ENCODE peak calls at places on chromosome 10, in six cellular contexts. One of them, this sample, is unnamed.

GRCh38 chr10:4174197-4174596 is 389.2 kb upstream of the KLF6 start:
- DNase-seq in RWPE1: no peak
- DNase-seq in cardiac muscle cell: peak
- DNase-seq in stimulated activated CD8-positive, alpha-beta memory T cell treated with anti-CD3 and anti-CD28 coated beads, Interleukin-15, amount 100 ng/mL, for 48 hours: no peak
- DNase-seq in CD8-positive, alpha-beta memory T cell: no peak
- DNase-seq in HEK293T: no peak
- DNase-seq in this sample: no peak

GRCh38 chr10:89471110-89471814 is 56.9 kb downstream of the IFIT5 start:
- DNase-seq in RWPE1: no peak
- DNase-seq in cardiac muscle cell: no peak
- DNase-seq in CD8-positive, alpha-beta memory T cell: no peak
- DNase-seq in HEK293T: no peak
- DNase-seq in stimulated activated CD8-positive, alpha-beta memory T cell treated with anti-CD3 and anti-CD28 coated beads, Interleukin-15, amount 100 ng/mL, for 48 hours: no peak
- DNase-seq in this sample: peak

GRCh38 chr10:63887026-63887589 is 365.9 kb downstream of the REEP3 start:
- DNase-seq in RWPE1: no peak
- DNase-seq in CD8-positive, alpha-beta memory T cell: no peak
- DNase-seq in HEK293T: no peak
- DNase-seq in stimulated activated CD8-positive, alpha-beta memory T cell treated with anti-CD3 and anti-CD28 coated beads, Interleukin-15, amount 100 ng/mL, for 48 hours: no peak
- DNase-seq in cardiac muscle cell: no peak
- DNase-seq in this sample: no peak

GRCh38 chr10:28418069-28418468 is 114.8 kb upstream of the WAC start:
- DNase-seq in RWPE1: no peak
- DNase-seq in cardiac muscle cell: no peak
- DNase-seq in HEK293T: no peak
- DNase-seq in CD8-positive, alpha-beta memory T cell: no peak
- DNase-seq in stimulated activated CD8-positive, alpha-beta memory T cell treated with anti-CD3 and anti-CD28 coated beads, Interleukin-15, amount 100 ng/mL, for 48 hours: no peak
- DNase-seq in this sample: no peak

GRCh38 chr10:89916481-89916880 is 215.1 kb downstream of the KIF20B start:
- DNase-seq in cardiac muscle cell: no peak
- DNase-seq in HEK293T: no peak
- DNase-seq in stimulated activated CD8-positive, alpha-beta memory T cell treated with anti-CD3 and anti-CD28 coated beads, Interleukin-15, amount 100 ng/mL, for 48 hours: no peak
- DNase-seq in CD8-positive, alpha-beta memory T cell: no peak
- DNase-seq in RWPE1: peak
- DNase-seq in this sample: peak

GRCh38 chr10:77296534-77297369 is 340.9 kb downstream of the KCNMA1 start:
- DNase-seq in CD8-positive, alpha-beta memory T cell: no peak
- DNase-seq in stimulated activated CD8-positive, alpha-beta memory T cell treated with anti-CD3 and anti-CD28 coated beads, Interleukin-15, amount 100 ng/mL, for 48 hours: no peak
- DNase-seq in cardiac muscle cell: no peak
- DNase-seq in HEK293T: no peak
- DNase-seq in RWPE1: no peak
- DNase-seq in this sample: no peak

GRCh38 chr10:50624866-50625491 is 1.2 kb upstream of the SGMS1 start:
- DNase-seq in RWPE1: peak
- DNase-seq in stimulated activated CD8-positive, alpha-beta memory T cell treated with anti-CD3 and anti-CD28 coated beads, Interleukin-15, amount 100 ng/mL, for 48 hours: peak
- DNase-seq in HEK293T: peak
- DNase-seq in CD8-positive, alpha-beta memory T cell: peak
- DNase-seq in cardiac muscle cell: peak
- DNase-seq in this sample: no peak

GRCh38 chr10:89915021-89915420 is 213.6 kb downstream of the KIF20B start:
- DNase-seq in RWPE1: no peak
- DNase-seq in cardiac muscle cell: no peak
- DNase-seq in CD8-positive, alpha-beta memory T cell: no peak
- DNase-seq in stimulated activated CD8-positive, alpha-beta memory T cell treated with anti-CD3 and anti-CD28 coated beads, Interleukin-15, amount 100 ng/mL, for 48 hours: no peak
- DNase-seq in HEK293T: no peak
- DNase-seq in this sample: peak

GRCh38 chr10:4352566-4352961 is 473.4 kb upstream of the AKR1E2 start:
- DNase-seq in cardiac muscle cell: no peak
- DNase-seq in RWPE1: no peak
- DNase-seq in CD8-positive, alpha-beta memory T cell: no peak
- DNase-seq in stimulated activated CD8-positive, alpha-beta memory T cell treated with anti-CD3 and anti-CD28 coated beads, Interleukin-15, amount 100 ng/mL, for 48 hours: no peak
- DNase-seq in HEK293T: no peak
- DNase-seq in this sample: peak

GRCh38 chr10:113305871-113306270 is 247.0 kb upstream of the HABP2 start:
- DNase-seq in CD8-positive, alpha-beta memory T cell: no peak
- DNase-seq in cardiac muscle cell: no peak
- DNase-seq in stimulated activated CD8-positive, alpha-beta memory T cell treated with anti-CD3 and anti-CD28 coated beads, Interleukin-15, amount 100 ng/mL, for 48 hours: no peak
- DNase-seq in HEK293T: no peak
- DNase-seq in RWPE1: no peak
- DNase-seq in this sample: no peak

GRCh38 chr10:83917519-83918506 is 221.5 kb upstream of the GHITM start:
- DNase-seq in stimulated activated CD8-positive, alpha-beta memory T cell treated with anti-CD3 and anti-CD28 coated beads, Interleukin-15, amount 100 ng/mL, for 48 hours: peak
- DNase-seq in CD8-positive, alpha-beta memory T cell: no peak
- DNase-seq in HEK293T: peak
- DNase-seq in RWPE1: no peak
- DNase-seq in cardiac muscle cell: peak
- DNase-seq in this sample: no peak

GRCh38 chr10:75234017-75234682 is 1.6 kb downstream of the COMTD1 start:
- DNase-seq in CD8-positive, alpha-beta memory T cell: peak
- DNase-seq in cardiac muscle cell: peak
- DNase-seq in RWPE1: peak
- DNase-seq in stimulated activated CD8-positive, alpha-beta memory T cell treated with anti-CD3 and anti-CD28 coated beads, Interleukin-15, amount 100 ng/mL, for 48 hours: peak
- DNase-seq in HEK293T: peak
- DNase-seq in this sample: peak

GRCh38 chr10:132152896-132153580 is 33.7 kb upstream of the DPYSL4 start:
- DNase-seq in RWPE1: no peak
- DNase-seq in CD8-positive, alpha-beta memory T cell: no peak
- DNase-seq in HEK293T: no peak
- DNase-seq in cardiac muscle cell: no peak
- DNase-seq in stimulated activated CD8-positive, alpha-beta memory T cell treated with anti-CD3 and anti-CD28 coated beads, Interleukin-15, amount 100 ng/mL, for 48 hours: no peak
- DNase-seq in this sample: no peak

GRCh38 chr10:126523071-126523470 is 134.8 kb upstream of the ADAM12 start:
- DNase-seq in HEK293T: no peak
- DNase-seq in stimulated activated CD8-positive, alpha-beta memory T cell treated with anti-CD3 and anti-CD28 coated beads, Interleukin-15, amount 100 ng/mL, for 48 hours: no peak
- DNase-seq in CD8-positive, alpha-beta memory T cell: no peak
- DNase-seq in RWPE1: no peak
- DNase-seq in cardiac muscle cell: no peak
- DNase-seq in this sample: no peak

GRCh38 chr10:7610651-7611389 is 55.9 kb downstream of the ITIH5 start:
- DNase-seq in cardiac muscle cell: no peak
- DNase-seq in stimulated activated CD8-positive, alpha-beta memory T cell treated with anti-CD3 and anti-CD28 coated beads, Interleukin-15, amount 100 ng/mL, for 48 hours: no peak
- DNase-seq in RWPE1: no peak
- DNase-seq in CD8-positive, alpha-beta memory T cell: no peak
- DNase-seq in HEK293T: no peak
- DNase-seq in this sample: no peak

GRCh38 chr10:132443605-132443997 is 46.6 kb downstream of the PWWP2B start:
- DNase-seq in cardiac muscle cell: no peak
- DNase-seq in RWPE1: no peak
- DNase-seq in CD8-positive, alpha-beta memory T cell: peak
- DNase-seq in HEK293T: peak
- DNase-seq in stimulated activated CD8-positive, alpha-beta memory T cell treated with anti-CD3 and anti-CD28 coated beads, Interleukin-15, amount 100 ng/mL, for 48 hours: peak
- DNase-seq in this sample: no peak

GRCh38 chr10:44752451-44753441 is 158.4 kb upstream of the TMEM72 start:
- DNase-seq in HEK293T: no peak
- DNase-seq in CD8-positive, alpha-beta memory T cell: no peak
- DNase-seq in cardiac muscle cell: no peak
- DNase-seq in RWPE1: no peak
- DNase-seq in stimulated activated CD8-positive, alpha-beta memory T cell treated with anti-CD3 and anti-CD28 coated beads, Interleukin-15, amount 100 ng/mL, for 48 hours: no peak
- DNase-seq in this sample: peak

GRCh38 chr10:17022898-17023297 is 106.7 kb downstream of the CUBN start:
- DNase-seq in cardiac muscle cell: no peak
- DNase-seq in HEK293T: no peak
- DNase-seq in stimulated activated CD8-positive, alpha-beta memory T cell treated with anti-CD3 and anti-CD28 coated beads, Interleukin-15, amount 100 ng/mL, for 48 hours: no peak
- DNase-seq in CD8-positive, alpha-beta memory T cell: no peak
- DNase-seq in RWPE1: no peak
- DNase-seq in this sample: no peak

GRCh38 chr10:86954681-86955500 is 2.5 kb downstream of the MMRN2 start:
- DNase-seq in HEK293T: no peak
- DNase-seq in stimulated activated CD8-positive, alpha-beta memory T cell treated with anti-CD3 and anti-CD28 coated beads, Interleukin-15, amount 100 ng/mL, for 48 hours: no peak
- DNase-seq in cardiac muscle cell: no peak
- DNase-seq in CD8-positive, alpha-beta memory T cell: peak
- DNase-seq in RWPE1: no peak
- DNase-seq in this sample: no peak

GRCh38 chr10:15180736-15181135 is 12.2 kb upstream of the NMT2 start:
- DNase-seq in cardiac muscle cell: no peak
- DNase-seq in stimulated activated CD8-positive, alpha-beta memory T cell treated with anti-CD3 and anti-CD28 coated beads, Interleukin-15, amount 100 ng/mL, for 48 hours: no peak
- DNase-seq in RWPE1: no peak
- DNase-seq in CD8-positive, alpha-beta memory T cell: no peak
- DNase-seq in HEK293T: no peak
- DNase-seq in this sample: peak

GRCh38 chr10:15158448-15158847 is 10.0 kb downstream of the NMT2 start:
- DNase-seq in cardiac muscle cell: no peak
- DNase-seq in RWPE1: no peak
- DNase-seq in stimulated activated CD8-positive, alpha-beta memory T cell treated with anti-CD3 and anti-CD28 coated beads, Interleukin-15, amount 100 ng/mL, for 48 hours: no peak
- DNase-seq in HEK293T: no peak
- DNase-seq in CD8-positive, alpha-beta memory T cell: no peak
- DNase-seq in this sample: no peak

GRCh38 chr10:5645944-5646617 is 20.3 kb downstream of the ASB13 start:
- DNase-seq in HEK293T: no peak
- DNase-seq in RWPE1: no peak
- DNase-seq in stimulated activated CD8-positive, alpha-beta memory T cell treated with anti-CD3 and anti-CD28 coated beads, Interleukin-15, amount 100 ng/mL, for 48 hours: no peak
- DNase-seq in CD8-positive, alpha-beta memory T cell: no peak
- DNase-seq in cardiac muscle cell: no peak
- DNase-seq in this sample: no peak